ENCODE peak calls at places on chromosome 22, in eight cellular contexts. One of them, this sample, is unnamed.

GRCh38 chr22:32957093-32957835 is 100.9 kb downstream of the SYN3 start:
- DNase-seq in HCT116: no peak
- DNase-seq in left ventricle myocardium inferior: no peak
- DNase-seq in small intestine: no peak
- DNase-seq in neural progenitor cell: no peak
- DNase-seq in mammary epithelial cell: no peak
- DNase-seq in heart left ventricle: no peak
- DNase-seq in SJSA1: no peak
- DNase-seq in this sample: no peak

GRCh38 chr22:40628354-40629042 is 8.0 kb downstream of the MRTFA start:
- DNase-seq in HCT116: no peak
- DNase-seq in left ventricle myocardium inferior: no peak
- DNase-seq in neural progenitor cell: no peak
- DNase-seq in heart left ventricle: no peak
- DNase-seq in SJSA1: no peak
- DNase-seq in small intestine: no peak
- DNase-seq in mammary epithelial cell: peak; percentile 84
- DNase-seq in this sample: no peak

GRCh38 chr22:36465232-36466021 is 16.0 kb downstream of the TXN2 start:
- DNase-seq in heart left ventricle: peak; percentile 80
- DNase-seq in HCT116: peak; percentile 86
- DNase-seq in mammary epithelial cell: peak; percentile 94
- DNase-seq in left ventricle myocardium inferior: peak; percentile 75
- DNase-seq in neural progenitor cell: no peak
- DNase-seq in small intestine: peak; percentile 71
- DNase-seq in SJSA1: peak; percentile 93
- DNase-seq in this sample: peak; percentile 76

GRCh38 chr22:39524089-39524752 is 3.9 kb downstream of the ATF4 start:
- DNase-seq in small intestine: no peak
- DNase-seq in HCT116: no peak
- DNase-seq in SJSA1: no peak
- DNase-seq in neural progenitor cell: no peak
- DNase-seq in heart left ventricle: no peak
- DNase-seq in mammary epithelial cell: no peak
- DNase-seq in left ventricle myocardium inferior: no peak
- DNase-seq in this sample: no peak

GRCh38 chr22:46971141-46971775 is 208.8 kb downstream of the TBC1D22A start:
- DNase-seq in HCT116: no peak
- DNase-seq in SJSA1: no peak
- DNase-seq in heart left ventricle: peak; percentile 69
- DNase-seq in mammary epithelial cell: no peak
- DNase-seq in small intestine: no peak
- DNase-seq in left ventricle myocardium inferior: peak; percentile 37
- DNase-seq in neural progenitor cell: peak; percentile 25
- DNase-seq in this sample: peak; percentile 70

GRCh38 chr22:28408702-28409101 is 270.9 kb downstream of the TTC28 start:
- DNase-seq in neural progenitor cell: no peak
- DNase-seq in SJSA1: no peak
- DNase-seq in mammary epithelial cell: no peak
- DNase-seq in heart left ventricle: no peak
- DNase-seq in small intestine: no peak
- DNase-seq in left ventricle myocardium inferior: no peak
- DNase-seq in HCT116: no peak
- DNase-seq in this sample: no peak

GRCh38 chr22:47240116-47240515 is 477.7 kb downstream of the TBC1D22A start:
- DNase-seq in neural progenitor cell: no peak
- DNase-seq in SJSA1: no peak
- DNase-seq in HCT116: no peak
- DNase-seq in heart left ventricle: no peak
- DNase-seq in left ventricle myocardium inferior: no peak
- DNase-seq in small intestine: no peak
- DNase-seq in mammary epithelial cell: no peak
- DNase-seq in this sample: no peak

GRCh38 chr22:45240137-45240809 is 421 bp downstream of the KIAA0930 start:
- DNase-seq in heart left ventricle: no peak
- DNase-seq in small intestine: no peak
- DNase-seq in left ventricle myocardium inferior: no peak
- DNase-seq in SJSA1: no peak
- DNase-seq in neural progenitor cell: peak; percentile 43
- DNase-seq in mammary epithelial cell: peak; percentile 27
- DNase-seq in HCT116: no peak
- DNase-seq in this sample: peak; percentile 52

GRCh38 chr22:44916281-44917231 is 93.2 kb downstream of the PHF21B start:
- DNase-seq in HCT116: no peak
- DNase-seq in mammary epithelial cell: no peak
- DNase-seq in heart left ventricle: peak; percentile 28
- DNase-seq in SJSA1: no peak
- DNase-seq in small intestine: no peak
- DNase-seq in left ventricle myocardium inferior: peak; percentile 9
- DNase-seq in neural progenitor cell: no peak
- DNase-seq in this sample: no peak

GRCh38 chr22:40220316-40221054 is 42.8 kb downstream of the TNRC6B start:
- DNase-seq in mammary epithelial cell: peak; percentile 57
- DNase-seq in neural progenitor cell: no peak
- DNase-seq in HCT116: no peak
- DNase-seq in left ventricle myocardium inferior: no peak
- DNase-seq in heart left ventricle: no peak
- DNase-seq in SJSA1: peak; percentile 59
- DNase-seq in small intestine: no peak
- DNase-seq in this sample: peak; percentile 54

GRCh38 chr22:40463727-40464126 is 93.3 kb downstream of the SGSM3 start:
- DNase-seq in mammary epithelial cell: no peak
- DNase-seq in left ventricle myocardium inferior: no peak
- DNase-seq in SJSA1: no peak
- DNase-seq in HCT116: no peak
- DNase-seq in small intestine: no peak
- DNase-seq in heart left ventricle: no peak
- DNase-seq in neural progenitor cell: no peak
- DNase-seq in this sample: no peak

GRCh38 chr22:36027579-36027959 is 1.1 kb downstream of the RBFOX2 start:
- DNase-seq in HCT116: no peak
- DNase-seq in left ventricle myocardium inferior: no peak
- DNase-seq in mammary epithelial cell: peak; percentile 21
- DNase-seq in SJSA1: no peak
- DNase-seq in small intestine: peak; percentile 25
- DNase-seq in neural progenitor cell: peak; percentile 55
- DNase-seq in heart left ventricle: no peak
- DNase-seq in this sample: peak; percentile 42

GRCh38 chr22:22030493-22031182 is 48.1 kb upstream of the TOP3B start:
- DNase-seq in heart left ventricle: no peak
- DNase-seq in SJSA1: no peak
- DNase-seq in HCT116: no peak
- DNase-seq in neural progenitor cell: no peak
- DNase-seq in left ventricle myocardium inferior: peak; percentile 20
- DNase-seq in mammary epithelial cell: no peak
- DNase-seq in small intestine: no peak
- DNase-seq in this sample: peak; percentile 46

GRCh38 chr22:46777609-46777970 is 15.1 kb downstream of the TBC1D22A start:
- DNase-seq in heart left ventricle: peak; percentile 81
- DNase-seq in neural progenitor cell: no peak
- DNase-seq in HCT116: no peak
- DNase-seq in left ventricle myocardium inferior: peak; percentile 55
- DNase-seq in mammary epithelial cell: no peak
- DNase-seq in small intestine: no peak
- DNase-seq in SJSA1: no peak
- DNase-seq in this sample: no peak

GRCh38 chr22:44266811-44267760 is 45.7 kb downstream of the SHISAL1 start:
- DNase-seq in mammary epithelial cell: no peak
- DNase-seq in small intestine: no peak
- DNase-seq in SJSA1: no peak
- DNase-seq in HCT116: no peak
- DNase-seq in left ventricle myocardium inferior: no peak
- DNase-seq in neural progenitor cell: no peak
- DNase-seq in heart left ventricle: no peak
- DNase-seq in this sample: no peak

GRCh38 chr22:47171441-47172221 is 409.2 kb downstream of the TBC1D22A start:
- DNase-seq in SJSA1: peak; percentile 42
- DNase-seq in heart left ventricle: peak; percentile 40
- DNase-seq in mammary epithelial cell: no peak
- DNase-seq in left ventricle myocardium inferior: no peak
- DNase-seq in small intestine: no peak
- DNase-seq in neural progenitor cell: no peak
- DNase-seq in HCT116: no peak
- DNase-seq in this sample: no peak

GRCh38 chr22:30861131-30861530 is 107.4 kb downstream of the MORC2 start:
- DNase-seq in neural progenitor cell: no peak
- DNase-seq in left ventricle myocardium inferior: no peak
- DNase-seq in heart left ventricle: no peak
- DNase-seq in mammary epithelial cell: no peak
- DNase-seq in SJSA1: no peak
- DNase-seq in small intestine: no peak
- DNase-seq in HCT116: no peak
- DNase-seq in this sample: peak; percentile 8

GRCh38 chr22:35454416-35455054 is 54.6 kb downstream of the MCM5 start:
- DNase-seq in small intestine: no peak
- DNase-seq in HCT116: no peak
- DNase-seq in SJSA1: no peak
- DNase-seq in neural progenitor cell: peak; percentile 36
- DNase-seq in mammary epithelial cell: no peak
- DNase-seq in left ventricle myocardium inferior: no peak
- DNase-seq in heart left ventricle: no peak
- DNase-seq in this sample: no peak

GRCh38 chr22:18104566-18104965 is 6.0 kb upstream of the TUBA8 start:
- DNase-seq in small intestine: peak; percentile 63
- DNase-seq in HCT116: no peak
- DNase-seq in left ventricle myocardium inferior: no peak
- DNase-seq in heart left ventricle: no peak
- DNase-seq in mammary epithelial cell: no peak
- DNase-seq in neural progenitor cell: no peak
- DNase-seq in SJSA1: no peak
- DNase-seq in this sample: no peak

GRCh38 chr22:23243006-23243573 is 62.8 kb downstream of the BCR start:
- DNase-seq in HCT116: no peak
- DNase-seq in SJSA1: no peak
- DNase-seq in small intestine: peak; percentile 13
- DNase-seq in left ventricle myocardium inferior: no peak
- DNase-seq in mammary epithelial cell: no peak
- DNase-seq in neural progenitor cell: peak; percentile 86
- DNase-seq in heart left ventricle: no peak
- DNase-seq in this sample: no peak

GRCh38 chr22:45834241-45834640 is 142.7 kb downstream of the WNT7B start:
- DNase-seq in left ventricle myocardium inferior: no peak
- DNase-seq in neural progenitor cell: no peak
- DNase-seq in HCT116: no peak
- DNase-seq in heart left ventricle: no peak
- DNase-seq in SJSA1: no peak
- DNase-seq in small intestine: no peak
- DNase-seq in mammary epithelial cell: no peak
- DNase-seq in this sample: no peak

GRCh38 chr22:49796596-49797270 is 30.9 kb downstream of the BRD1 start:
- DNase-seq in HCT116: no peak
- DNase-seq in SJSA1: no peak
- DNase-seq in mammary epithelial cell: no peak
- DNase-seq in heart left ventricle: no peak
- DNase-seq in left ventricle myocardium inferior: no peak
- DNase-seq in small intestine: no peak
- DNase-seq in neural progenitor cell: no peak
- DNase-seq in this sample: no peak
- H3K36me3 ChIP-seq in HCT116: peaks cover 41% of the 10 kb centered on the region
- H3K36me3 ChIP-seq in SJSA1: peaks cover 100% of the 10 kb centered on the region
- H3K36me3 ChIP-seq in mammary epithelial cell: peaks cover 24% of the 10 kb centered on the region
- H3K36me3 ChIP-seq in heart left ventricle: peaks cover 97% of the 10 kb centered on the region
- H3K36me3 ChIP-seq in left ventricle myocardium inferior: peaks cover 72% of the 10 kb centered on the region
- H3K36me3 ChIP-seq in small intestine: peaks cover 30% of the 10 kb centered on the region
- H3K36me3 ChIP-seq in neural progenitor cell: no peaks in the 10 kb centered on the region
- H3K36me3 ChIP-seq in this sample: no peaks in the 10 kb centered on the region

GRCh38 chr22:24424901-24425775 is 2.3 kb upstream of the ADORA2A start:
- DNase-seq in mammary epithelial cell: no peak
- DNase-seq in HCT116: no peak
- DNase-seq in left ventricle myocardium inferior: no peak
- DNase-seq in neural progenitor cell: no peak
- DNase-seq in SJSA1: no peak
- DNase-seq in small intestine: no peak
- DNase-seq in heart left ventricle: peak; percentile 64
- DNase-seq in this sample: no peak
- H3K4me3 ChIP-seq in mammary epithelial cell: no peak overlapping the region
- H3K4me3 ChIP-seq in HCT116: no peak overlapping the region
- H3K4me3 ChIP-seq in left ventricle myocardium inferior: peak overlapping the region; percentile 89
- H3K4me3 ChIP-seq in neural progenitor cell: no peak overlapping the region
- H3K4me3 ChIP-seq in SJSA1: no peak overlapping the region
- H3K4me3 ChIP-seq in small intestine: peak overlapping the region; percentile 62
- H3K4me3 ChIP-seq in heart left ventricle: peak overlapping the region; percentile 73
- H3K4me3 ChIP-seq in this sample: no peak overlapping the region

GRCh38 chr22:42907404-42908081 is 50.5 kb upstream of the ARFGAP3 start:
- DNase-seq in heart left ventricle: no peak
- DNase-seq in mammary epithelial cell: peak; percentile 52
- DNase-seq in left ventricle myocardium inferior: no peak
- DNase-seq in HCT116: no peak
- DNase-seq in small intestine: no peak
- DNase-seq in neural progenitor cell: no peak
- DNase-seq in SJSA1: no peak
- DNase-seq in this sample: no peak

GRCh38 chr22:42905217-42905616 is 48.1 kb upstream of the ARFGAP3 start:
- DNase-seq in heart left ventricle: no peak
- DNase-seq in mammary epithelial cell: no peak
- DNase-seq in HCT116: no peak
- DNase-seq in small intestine: no peak
- DNase-seq in SJSA1: no peak
- DNase-seq in neural progenitor cell: no peak
- DNase-seq in left ventricle myocardium inferior: peak; percentile 67
- DNase-seq in this sample: no peak

GRCh38 chr22:42908082-42908746 is 51.1 kb upstream of the ARFGAP3 start:
- DNase-seq in neural progenitor cell: peak; percentile 27
- DNase-seq in left ventricle myocardium inferior: no peak
- DNase-seq in small intestine: no peak
- DNase-seq in SJSA1: no peak
- DNase-seq in mammary epithelial cell: no peak
- DNase-seq in HCT116: no peak
- DNase-seq in heart left ventricle: no peak
- DNase-seq in this sample: no peak

GRCh38 chr22:42905702-42906183 is 48.7 kb upstream of the ARFGAP3 start:
- DNase-seq in neural progenitor cell: no peak
- DNase-seq in mammary epithelial cell: peak; percentile 4
- DNase-seq in HCT116: no peak
- DNase-seq in SJSA1: no peak
- DNase-seq in heart left ventricle: peak; percentile 75
- DNase-seq in left ventricle myocardium inferior: peak; percentile 74
- DNase-seq in small intestine: peak; percentile 33
- DNase-seq in this sample: peak; percentile 26

GRCh38 chr22:42906605-42907338 is 49.7 kb upstream of the ARFGAP3 start:
- DNase-seq in neural progenitor cell: no peak
- DNase-seq in HCT116: no peak
- DNase-seq in mammary epithelial cell: no peak
- DNase-seq in left ventricle myocardium inferior: peak; percentile 85
- DNase-seq in heart left ventricle: peak; percentile 87
- DNase-seq in small intestine: no peak
- DNase-seq in SJSA1: no peak
- DNase-seq in this sample: peak; percentile 72
- H3K4me1 ChIP-seq in neural progenitor cell: peaks cover 21% of the 10 kb centered on the region
- H3K4me1 ChIP-seq in HCT116: no peaks in the 10 kb centered on the region
- H3K4me1 ChIP-seq in mammary epithelial cell: peaks cover 30% of the 10 kb centered on the region
- H3K4me1 ChIP-seq in left ventricle myocardium inferior: peaks cover 100% of the 10 kb centered on the region
- H3K4me1 ChIP-seq in heart left ventricle: peaks cover 91% of the 10 kb centered on the region
- H3K4me1 ChIP-seq in small intestine: peaks cover 7% of the 10 kb centered on the region
- H3K4me1 ChIP-seq in SJSA1: peaks cover 12% of the 10 kb centered on the region
- H3K4me1 ChIP-seq in this sample: peaks cover 44% of the 10 kb centered on the region

DNA sequence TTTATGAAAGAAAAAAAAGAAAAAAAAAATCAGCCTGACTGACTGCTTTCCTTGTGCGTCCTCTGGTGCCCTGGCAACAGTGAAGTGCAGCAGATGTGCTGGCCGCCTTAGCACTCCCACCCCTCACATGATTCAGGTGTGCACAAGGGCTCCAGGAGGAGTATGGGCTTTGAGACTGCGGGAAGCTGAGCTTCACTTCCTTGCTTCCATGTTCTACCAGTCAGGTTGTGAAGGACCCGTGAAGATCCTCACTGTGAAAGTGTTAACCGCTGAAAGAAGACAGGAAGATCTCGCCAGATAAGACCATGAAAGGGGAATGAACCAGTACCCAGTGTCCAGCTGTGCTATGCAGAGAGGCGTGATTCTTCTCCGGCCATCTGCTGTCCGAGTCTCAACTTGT is 48.2 kb downstream of the HIRA start:
- DNase-seq in mammary epithelial cell: no peak
- DNase-seq in left ventricle myocardium inferior: no peak
- DNase-seq in HCT116: no peak
- DNase-seq in small intestine: no peak
- DNase-seq in heart left ventricle: no peak
- DNase-seq in SJSA1: no peak
- DNase-seq in neural progenitor cell: no peak
- DNase-seq in this sample: no peak
- H3K36me3 ChIP-seq in mammary epithelial cell: peaks cover 31% of the 10 kb centered on the region
- H3K36me3 ChIP-seq in left ventricle myocardium inferior: peaks cover 87% of the 10 kb centered on the region
- H3K36me3 ChIP-seq in HCT116: peaks cover 49% of the 10 kb centered on the region
- H3K36me3 ChIP-seq in small intestine: peaks cover 22% of the 10 kb centered on the region
- H3K36me3 ChIP-seq in heart left ventricle: peaks cover 97% of the 10 kb centered on the region
- H3K36me3 ChIP-seq in SJSA1: peaks cover 66% of the 10 kb centered on the region
- H3K36me3 ChIP-seq in neural progenitor cell: no peaks in the 10 kb centered on the region
- H3K36me3 ChIP-seq in this sample: no peaks in the 10 kb centered on the region